ENCODE peak calls at places on chromosomes 16 and 17, in eight cellular contexts. N, J, B, P, T, E, G and O are unnamed samples.

GRCh38 chr16:3876695-3877094 is 3.8 kb downstream of the CREBBP start:
- DNase-seq in N (no peak), J (no peak), B (no peak), P (peak; percentile 72), T (no peak), E (no peak), G (no peak), O (peak; percentile 86)

GRCh38 chr17:2399572-2400473 is 1.0 kb downstream of the MNT start:
- DNase-seq in N (peak; percentile 97), J (peak; percentile 76), B (peak; percentile 83), P (peak; percentile 95), T (peak; percentile 64), E (peak; percentile 96), G (peak; percentile 88), O (peak; percentile 98)

GRCh38 chr16:64773638-64774037 is 348.2 kb downstream of the CDH11 start:
- DNase-seq in N (no peak), J (no peak), B (no peak), P (no peak), T (no peak), E (no peak), G (no peak), O (peak; percentile 13)

GRCh38 chr16:78199325-78200022 is 100.0 kb downstream of the WWOX start:
- DNase-seq in N (no peak), J (no peak), B (no peak), P (no peak), T (no peak), E (no peak), G (no peak), O (no peak)

GRCh38 chr16:50539822-50540710 is 8.1 kb upstream of the NKD1 start:
- DNase-seq in N (no peak), J (peak; percentile 5), B (no peak), P (no peak), T (no peak), E (no peak), G (no peak), O (no peak)

GRCh38 chr17:60079401-60079861 is 710 bp upstream of the HEATR6 start:
- DNase-seq in N (peak; percentile 56), J (no peak), B (no peak), P (peak; percentile 66), T (no peak), E (peak; percentile 51), G (no peak), O (peak; percentile 65)

GRCh38 chr17:7184647-7185046 is 5.5 kb upstream of the ASGR1 start:
- DNase-seq in N (no peak), J (no peak), B (no peak), P (no peak), T (no peak), E (no peak), G (no peak), O (no peak)

GRCh38 chr16:61887903-61888302 is 148.3 kb downstream of the CDH8 start:
- DNase-seq in N (peak; percentile 46), J (no peak), B (no peak), P (peak; percentile 22), T (no peak), E (peak; percentile 50), G (no peak), O (peak; percentile 63)

GRCh38 chr17:8621585-8621984 is 8.9 kb downstream of the MYH10 start:
- DNase-seq in N (peak; percentile 4), J (no peak), B (no peak), P (peak; percentile 29), T (no peak), E (no peak), G (no peak), O (peak; percentile 53)

GRCh38 chr17:4195306-4195705 is 52.3 kb downstream of the CYB5D2 start:
- DNase-seq in N (no peak), J (no peak), B (no peak), P (peak; percentile 87), T (no peak), E (no peak), G (no peak), O (peak; percentile 23)

GRCh38 chr16:14564323-14564722 is 65.7 kb downstream of the PARN start:
- DNase-seq in N (no peak), J (no peak), B (no peak), P (no peak), T (no peak), E (no peak), G (no peak), O (no peak)

GRCh38 chr16:6066601-6067000 is 969.0 kb upstream of the EEF2KMT start:
- DNase-seq in N (no peak), J (no peak), B (no peak), P (no peak), T (no peak), E (no peak), G (no peak), O (no peak)

GRCh38 chr16:30054959-30055553 is 10.5 kb upstream of the ALDOA start:
- DNase-seq in N (peak; percentile 33), J (no peak), B (no peak), P (peak; percentile 53), T (no peak), E (peak; percentile 47), G (no peak), O (no peak)

GRCh38 chr16:4511441-4512082 is 27.0 kb downstream of the CDIP1 start:
- DNase-seq in N (peak; percentile 67), J (peak; percentile 31), B (no peak), P (peak; percentile 56), T (no peak), E (peak; percentile 27), G (no peak), O (peak; percentile 52)

GRCh38 chr16:27839419-27839818 is 224.1 kb downstream of the GSG1L start:
- DNase-seq in N (no peak), J (no peak), B (no peak), P (peak; percentile 57), T (no peak), E (no peak), G (no peak), O (peak; percentile 25)

GRCh38 chr17:68613739-68614298 is 12.7 kb upstream of the FAM20A start:
- DNase-seq in N (peak; percentile 65), J (no peak), B (no peak), P (peak; percentile 71), T (peak; percentile 19), E (peak; percentile 84), G (no peak), O (peak; percentile 74)

GRCh38 chr17:48642059-48642842 is 16.1 kb upstream of the HOXB9 start:
- DNase-seq in N (no peak), J (no peak), B (no peak), P (no peak), T (no peak), E (no peak), G (no peak), O (no peak)

GRCh38 chr16:2902337-2903130 is 9.2 kb upstream of the FLYWCH1 start:
- DNase-seq in N (no peak), J (no peak), B (no peak), P (peak; percentile 50), T (no peak), E (no peak), G (no peak), O (no peak)

GRCh38 chr17:17722081-17722905 is 41.0 kb downstream of the RAI1 start:
- DNase-seq in N (no peak), J (no peak), B (no peak), P (peak; percentile 48), T (no peak), E (no peak), G (no peak), O (peak; percentile 76)

GRCh38 chr16:1960665-1961630 is 1.6 kb downstream of the NDUFB10 start:
- DNase-seq in N (peak; percentile 54), J (no peak), B (no peak), P (peak; percentile 74), T (no peak), E (peak; percentile 69), G (no peak), O (peak; percentile 51)

GRCh38 chr16:11225677-11226549 is 30.1 kb downstream of the SOCS1 start:
- DNase-seq in N (no peak), J (no peak), B (no peak), P (no peak), T (no peak), E (no peak), G (no peak), O (no peak)

GRCh38 chr17:50475362-50475761 is 3.3 kb upstream of the RSAD1 start:
- DNase-seq in N (no peak), J (no peak), B (no peak), P (no peak), T (no peak), E (no peak), G (no peak), O (no peak)

GRCh38 chr17:45050680-45051059 is 762 bp downstream of the DCAKD start:
- DNase-seq in N (peak; percentile 39), J (peak; percentile 24), B (no peak), P (peak; percentile 65), T (no peak), E (peak; percentile 56), G (peak; percentile 5), O (peak; percentile 58)

GRCh38 chr17:28550858-28551257 is 1.6 kb downstream of the UNC119 start:
- DNase-seq in N (no peak), J (no peak), B (no peak), P (no peak), T (no peak), E (no peak), G (no peak), O (no peak)

GRCh38 chr16:54935411-54936085 is 4.9 kb downstream of the IRX5 start:
- DNase-seq in N (no peak), J (no peak), B (no peak), P (no peak), T (no peak), E (no peak), G (no peak), O (peak; percentile 71)

GRCh38 chr17:48722924-48723554 is at the start of gene PRAC2:
- DNase-seq in N (no peak), J (no peak), B (no peak), P (no peak), T (no peak), E (no peak), G (no peak), O (no peak)

GRCh38 chr17:44653954-44654353 is 2.3 kb upstream of the MEIOC start:
- DNase-seq in N (no peak), J (no peak), B (no peak), P (no peak), T (no peak), E (no peak), G (no peak), O (no peak)

GRCh38 chr17:66359351-66359750 is 56.9 kb downstream of the PRKCA start:
- DNase-seq in N (no peak), J (no peak), B (no peak), P (no peak), T (no peak), E (no peak), G (no peak), O (no peak)

GRCh38 chr16:85515830-85516397 is 97.2 kb upstream of the GSE1 start:
- DNase-seq in N (no peak), J (no peak), B (no peak), P (no peak), T (no peak), E (no peak), G (no peak), O (peak; percentile 26)

GRCh38 chr17:17535957-17536356 is 39.8 kb upstream of the RASD1 start:
- DNase-seq in N (no peak), J (no peak), B (no peak), P (no peak), T (no peak), E (no peak), G (no peak), O (peak; percentile 41)

GRCh38 chr16:89319883-89320716 is 102.6 kb downstream of the ZNF778 start:
- DNase-seq in N (peak; percentile 81), J (no peak), B (no peak), P (peak; percentile 96), T (no peak), E (peak; percentile 33), G (no peak), O (peak; percentile 93)

GRCh38 chr17:56833812-56834379 is at the start of the genes C17orf67 and DGKE:
- DNase-seq in N (peak; percentile 97), J (peak; percentile 83), B (peak; percentile 92), P (peak; percentile 98), T (peak; percentile 67), E (peak; percentile 92), G (peak; percentile 98), O (peak; percentile 98)

GRCh38 chr16:30395992-30396560 is 856 bp downstream of the ZNF48 start:
- DNase-seq in N (no peak), J (peak; percentile 20), B (no peak), P (no peak), T (no peak), E (peak; percentile 72), G (no peak), O (no peak)

GRCh38 chr16:54507091-54507490 is 220.5 kb upstream of the IRX3 start:
- DNase-seq in N (no peak), J (peak; percentile 95), B (no peak), P (no peak), T (no peak), E (no peak), G (no peak), O (no peak)